ENCODE peak calls at places on chromosomes 4 and X, in five cellular contexts. One of them, this sample, is unnamed.

GRCh38 chrX:14529288-14529989 is at the start of gene GLRA2:
- DNase-seq in posterior vena cava: no peak
- DNase-seq in hippocampal formation: no peak
- DNase-seq in aorta: no peak
- DNase-seq in AG08395: peak
- DNase-seq in this sample: peak

GRCh38 chr4:94390804-94391410 is 48.3 kb upstream of the HPGDS start:
- DNase-seq in posterior vena cava: no peak
- DNase-seq in hippocampal formation: no peak
- DNase-seq in aorta: no peak
- DNase-seq in AG08395: peak
- DNase-seq in this sample: peak

GRCh38 chrX:69107231-69107739 is 58.0 kb downstream of the PJA1 start:
- DNase-seq in posterior vena cava: no peak
- DNase-seq in hippocampal formation: no peak
- DNase-seq in aorta: no peak
- DNase-seq in AG08395: no peak
- DNase-seq in this sample: no peak

GRCh38 chrX:119655125-119655524 is 37.8 kb downstream of the SEPTIN6 start:
- DNase-seq in posterior vena cava: no peak
- DNase-seq in hippocampal formation: no peak
- DNase-seq in aorta: no peak
- DNase-seq in AG08395: peak
- DNase-seq in this sample: peak

GRCh38 chr4:106587558-106587957 is 219.0 kb upstream of the GIMD1 start:
- DNase-seq in posterior vena cava: no peak
- DNase-seq in hippocampal formation: no peak
- DNase-seq in aorta: no peak
- DNase-seq in AG08395: peak
- DNase-seq in this sample: peak

GRCh38 chrX:30787012-30787411 is 102.0 kb downstream of the TAB3 start:
- DNase-seq in posterior vena cava: no peak
- DNase-seq in hippocampal formation: no peak
- DNase-seq in aorta: no peak
- DNase-seq in AG08395: no peak
- DNase-seq in this sample: no peak

GRCh38 chr4:53586121-53586816 is 5.0 kb downstream of the LNX1 start:
- DNase-seq in posterior vena cava: no peak
- DNase-seq in hippocampal formation: no peak
- DNase-seq in aorta: no peak
- DNase-seq in AG08395: peak
- DNase-seq in this sample: peak

GRCh38 chrX:130079824-130080406 is 30.4 kb downstream of the ELF4 start:
- DNase-seq in posterior vena cava: no peak
- DNase-seq in hippocampal formation: peak
- DNase-seq in aorta: no peak
- DNase-seq in AG08395: peak
- DNase-seq in this sample: peak

GRCh38 chr4:10093801-10094552 is 22.6 kb downstream of the WDR1 start:
- DNase-seq in posterior vena cava: no peak
- DNase-seq in hippocampal formation: no peak
- DNase-seq in aorta: no peak
- DNase-seq in AG08395: peak
- DNase-seq in this sample: no peak

GRCh38 chr4:95124906-95125504 is 367.2 kb downstream of the BMPR1B start:
- DNase-seq in posterior vena cava: no peak
- DNase-seq in hippocampal formation: peak
- DNase-seq in aorta: no peak
- DNase-seq in AG08395: peak
- DNase-seq in this sample: peak

GRCh38 chr4:48175328-48175727 is 41.3 kb upstream of the TXK start:
- DNase-seq in posterior vena cava: no peak
- DNase-seq in hippocampal formation: no peak
- DNase-seq in aorta: no peak
- DNase-seq in AG08395: no peak
- DNase-seq in this sample: no peak

GRCh38 chrX:7045238-7045955 is 102.1 kb upstream of the STS start:
- DNase-seq in posterior vena cava: no peak
- DNase-seq in hippocampal formation: no peak
- DNase-seq in aorta: no peak
- DNase-seq in AG08395: no peak
- DNase-seq in this sample: no peak

GRCh38 chrX:49053223-49054072 is 5.4 kb upstream of the CCDC120 start:
- DNase-seq in posterior vena cava: peak
- DNase-seq in hippocampal formation: no peak
- DNase-seq in aorta: peak
- DNase-seq in AG08395: peak
- DNase-seq in this sample: no peak

GRCh38 chrX:115261148-115261547 is 27.3 kb upstream of the LRCH2 start:
- DNase-seq in posterior vena cava: no peak
- DNase-seq in hippocampal formation: no peak
- DNase-seq in aorta: no peak
- DNase-seq in AG08395: no peak
- DNase-seq in this sample: no peak

GRCh38 chrX:54817220-54817820 is 9.8 kb downstream of the MAGED2 start:
- DNase-seq in posterior vena cava: no peak
- DNase-seq in hippocampal formation: no peak
- DNase-seq in aorta: no peak
- DNase-seq in AG08395: no peak
- DNase-seq in this sample: no peak

GRCh38 chr4:184019084-184019483 is 114.0 kb downstream of the STOX2 start:
- DNase-seq in posterior vena cava: no peak
- DNase-seq in hippocampal formation: no peak
- DNase-seq in aorta: no peak
- DNase-seq in AG08395: no peak
- DNase-seq in this sample: peak

GRCh38 chr4:55939437-55939836 is 9.3 kb upstream of the CEP135 start:
- DNase-seq in posterior vena cava: no peak
- DNase-seq in hippocampal formation: no peak
- DNase-seq in aorta: no peak
- DNase-seq in AG08395: no peak
- DNase-seq in this sample: no peak

GRCh38 chrX:118116308-118117068 is at the start of gene KLHL13:
- DNase-seq in posterior vena cava: peak
- DNase-seq in hippocampal formation: peak
- DNase-seq in aorta: peak
- DNase-seq in AG08395: peak
- DNase-seq in this sample: peak

GRCh38 chrX:37378830-37379229 is 29.7 kb downstream of the PRRG1 start:
- DNase-seq in posterior vena cava: no peak
- DNase-seq in hippocampal formation: no peak
- DNase-seq in aorta: no peak
- DNase-seq in AG08395: no peak
- DNase-seq in this sample: no peak

GRCh38 chr4:25779021-25779420 is 83.8 kb downstream of the SEL1L3 start:
- DNase-seq in posterior vena cava: no peak
- DNase-seq in hippocampal formation: no peak
- DNase-seq in aorta: no peak
- DNase-seq in AG08395: no peak
- DNase-seq in this sample: peak

This sample was measured in epithelial cell of esophagus.